ENCODE peak calls at places on chromosomes 4 and X, in nine cellular contexts. F is HepG2, L is Peyer's patch, J is right lobe of liver, K is heart left ventricle, W is breast epithelium, S is K562, E is uterus, R is testis. Q is an unnamed sample.

GRCh38 chr4:88616275-88616996 is 24.2 kb downstream of the HERC3 start:
- DNase-seq in W (no peak), K (no peak), L (no peak), R (no peak), E (no peak), S (no peak), J (peak; percentile 57), F (no peak), Q (no peak)

GRCh38 chr4:39521253-39521908 is 5.9 kb downstream of the UGDH start:
- DNase-seq in J (no peak), W (no peak), F (no peak), R (no peak), S (no peak), L (no peak), K (no peak), E (no peak), Q (no peak)

GRCh38 chrX:41695464-41695863 is 6.7 kb downstream of the GPR34 start:
- DNase-seq in W (no peak), K (no peak), F (no peak), S (no peak), R (no peak), J (no peak), E (no peak), L (no peak), Q (no peak)

GRCh38 chr4:61332671-61333070 is 132.5 kb downstream of the ADGRL3 start:
- DNase-seq in W (no peak), S (no peak), E (no peak), R (no peak), F (no peak), K (no peak), L (no peak), J (no peak), Q (no peak)

GRCh38 chrX:77527233-77528001 is 80.2 kb downstream of the FGF16 start:
- DNase-seq in R (peak; percentile 34), J (no peak), L (no peak), W (no peak), K (peak; percentile 34), S (peak; percentile 41), F (no peak), E (no peak), Q (no peak)

GRCh38 chr4:116386856-116387255 is 698.5 kb downstream of the TRAM1L1 start:
- DNase-seq in E (no peak), J (no peak), W (no peak), K (no peak), F (no peak), S (no peak), R (no peak), L (no peak), Q (no peak)

GRCh38 chr4:160423879-160424451 is 1321.1 kb downstream of the RAPGEF2 start:
- DNase-seq in F (no peak), J (no peak), S (no peak), W (no peak), L (no peak), K (no peak), R (no peak), E (no peak), Q (no peak)

GRCh38 chrX:152614786-152615185 is 22.9 kb upstream of the GABRQ start:
- DNase-seq in J (no peak), W (no peak), R (no peak), L (no peak), F (no peak), E (no peak), K (no peak), S (no peak), Q (no peak)

GRCh38 chr4:124079174-124079780 is 633.3 kb downstream of the ANKRD50 start:
- DNase-seq in R (no peak), K (no peak), F (no peak), S (no peak), E (no peak), W (no peak), L (no peak), J (no peak), Q (no peak)

GRCh38 chr4:40747436-40747835 is 2.3 kb upstream of the NSUN7 start:
- DNase-seq in F (no peak), R (no peak), K (no peak), L (no peak), W (no peak), J (no peak), E (no peak), S (no peak), Q (no peak)

GRCh38 chr4:57655342-57655741 is 545.2 kb upstream of the IGFBP7 start:
- DNase-seq in W (no peak), S (no peak), K (no peak), R (no peak), F (no peak), J (peak; percentile 51), L (no peak), E (no peak), Q (no peak)

GRCh38 chrX:77918568-77918967 is 8.1 kb downstream of the ATP7A start:
- DNase-seq in F (no peak), L (no peak), S (no peak), K (no peak), E (no peak), J (no peak), W (no peak), R (no peak), Q (no peak)

GRCh38 chrX:53992589-53992988 is 51.7 kb downstream of the PHF8 start:
- DNase-seq in R (no peak), F (no peak), K (no peak), L (no peak), S (no peak), W (no peak), J (no peak), E (no peak), Q (no peak)

GRCh38 chrX:40734956-40735317 is 405 bp downstream of the MED14 start:
- DNase-seq in K (peak; percentile 20), J (peak; percentile 45), S (no peak), F (no peak), R (peak; percentile 16), W (no peak), E (peak; percentile 18), L (no peak), Q (no peak)

GRCh38 chr4:103091601-103092223 is 7.9 kb downstream of the BDH2 start:
- DNase-seq in J (no peak), F (peak; percentile 72), K (no peak), S (peak; percentile 23), R (peak; percentile 33), L (no peak), W (no peak), E (peak; percentile 22), Q (no peak)

GRCh38 chrX:149643496-149643895 is 11.9 kb upstream of the TMEM185A start:
- DNase-seq in W (no peak), F (no peak), R (no peak), L (no peak), S (no peak), E (no peak), K (no peak), J (no peak), Q (no peak)

GRCh38 chrX:48940404-48940955 is 16.9 kb downstream of the OTUD5 start:
- DNase-seq in K (no peak), W (no peak), F (no peak), E (no peak), R (no peak), S (peak; percentile 71), J (no peak), L (no peak), Q (no peak)

GRCh38 chrX:48937065-48937907 is 18.5 kb upstream of the PIM2 start:
- DNase-seq in W (peak; percentile 51), K (peak; percentile 61), E (no peak), J (no peak), R (peak; percentile 32), L (peak; percentile 53), S (peak; percentile 62), F (no peak), Q (no peak)

GRCh38 chrX:48938721-48939416 is 18.5 kb downstream of the OTUD5 start:
- DNase-seq in F (no peak), J (no peak), S (no peak), W (no peak), E (no peak), R (no peak), K (no peak), L (no peak), Q (no peak)

GRCh38 chrX:48936429-48937064 is 17.7 kb upstream of the PIM2 start:
- DNase-seq in L (no peak), J (no peak), K (no peak), S (no peak), F (no peak), E (no peak), W (no peak), R (no peak), Q (no peak)

GRCh38 chrX:48939417-48940228 is 17.8 kb downstream of the OTUD5 start:
- DNase-seq in L (no peak), J (no peak), K (no peak), E (no peak), R (no peak), W (no peak), S (no peak), F (no peak), Q (no peak)
- TF ChIP-seq POLR2A in L (no peak), J (no peak), K (no peak), E (no peak), R (no peak), W (no peak), S (no peak), F (no peak), Q (no peak)

GRCh38 chrX:12956704-12957541 is 18.0 kb upstream of the TMSB4X start:
- DNase-seq in W (no peak), K (no peak), F (no peak), S (peak; percentile 44), L (no peak), J (no peak), R (no peak), E (no peak), Q (no peak)
- TF ChIP-seq POLR2A in W (no peak), K (no peak), F (no peak), S (peak; percentile 43), L (no peak), J (no peak), R (no peak), E (no peak), Q (no peak)

DNA sequence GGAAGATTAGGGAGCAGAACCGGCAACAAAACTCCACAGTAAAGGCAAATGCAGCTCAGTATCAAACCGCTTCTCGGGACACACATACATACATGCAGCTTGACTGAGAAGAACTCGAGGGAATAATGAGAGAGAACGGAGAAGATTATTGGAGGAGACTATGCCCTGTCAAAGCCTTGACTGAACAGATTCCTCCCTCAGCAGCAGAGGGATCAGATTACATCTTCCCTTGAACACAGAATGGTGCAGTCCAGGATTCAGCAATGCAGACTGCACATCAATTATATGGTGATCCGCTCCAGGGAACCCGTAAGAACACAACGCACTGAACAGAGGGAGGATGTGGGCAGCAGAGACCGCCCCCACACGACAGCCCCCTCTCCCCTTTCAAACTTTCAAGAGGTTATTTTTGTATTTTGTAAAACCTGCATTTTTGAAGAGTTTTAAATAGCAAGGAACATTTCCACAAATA is 183.2 kb downstream of the FBXW7 start:
- DNase-seq in W (no peak), K (peak; percentile 65), R (peak; percentile 63), F (peak; percentile 46), S (no peak), L (no peak), E (peak; percentile 81), J (no peak), Q (peak; percentile 2)
- TF ChIP-seq POLR2A in W (peak; percentile 22), K (peak; percentile 74), R (no peak), F (no peak), S (no peak), L (no peak), E (peak; percentile 80), J (peak; percentile 3), Q (peak; percentile 15)

DNA sequence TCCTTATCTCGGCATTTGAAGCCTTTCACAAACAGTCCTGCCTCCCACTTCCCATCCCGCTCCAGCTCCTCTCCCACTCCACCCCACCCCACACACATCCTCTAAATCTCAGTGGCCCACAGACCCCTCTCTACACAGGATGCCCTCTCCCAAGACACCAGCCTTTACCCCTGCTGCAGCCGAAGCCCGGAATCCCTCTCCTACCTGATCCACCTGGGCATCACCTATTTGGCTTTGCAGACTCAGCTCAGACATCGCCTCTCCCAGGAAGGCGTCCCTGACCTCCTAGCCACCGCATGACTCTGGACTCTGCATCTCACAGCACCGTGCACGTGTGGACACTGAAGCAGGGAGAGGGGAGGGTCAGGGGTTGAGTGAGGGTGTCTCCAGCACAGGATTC is 11.5 kb downstream of the PPP2R2C start:
- DNase-seq in F (no peak), S (no peak), R (no peak), E (no peak), W (peak; percentile 7), J (peak; percentile 24), K (peak; percentile 4), L (no peak), Q (no peak)
- TF ChIP-seq POLR2A in F (no peak), S (no peak), R (no peak), E (no peak), W (no peak), J (no peak), K (no peak), L (no peak), Q (no peak)

Q was measured in H54.